ENCODE peak calls at places on chromosome 18, in five cellular contexts. H is AG04450, O is neural progenitor cell, Z is mucosa of descending colon, B is choroid plexus epithelial cell. U is an unnamed sample.
A peak's percentile ranks its signal among the peaks of the same experiment; 100 is the strongest.

GRCh38 chr18:54878057-54878661 is 49.9 kb downstream of the RAB27B start:
- DNase-seq in H (no peak), O (no peak), Z (no peak), B (no peak), U (no peak)

GRCh38 chr18:7370812-7371211 is 139.9 kb downstream of the LRRC30 start:
- DNase-seq in H (no peak), O (no peak), Z (no peak), B (no peak), U (no peak)

GRCh38 chr18:12048827-12049175 is 44.8 kb upstream of the ANKRD62 start:
- DNase-seq in H (peak; percentile 20), O (no peak), Z (no peak), B (peak; percentile 78), U (peak; percentile 28)

GRCh38 chr18:22113144-22113813 is 56.1 kb upstream of the GATA6 start:
- DNase-seq in H (no peak), O (no peak), Z (peak; percentile 80), B (no peak), U (no peak)

GRCh38 chr18:72692086-72692485 is 147.9 kb upstream of the CBLN2 start:
- DNase-seq in H (no peak), O (peak; percentile 41), Z (no peak), B (no peak), U (no peak)

GRCh38 chr18:46393230-46393629 is 263.8 kb downstream of the LOXHD1 start:
- DNase-seq in H (no peak), O (peak; percentile 66), Z (no peak), B (peak; percentile 28), U (no peak)

GRCh38 chr18:76656925-76657324 is 161.9 kb upstream of the ZNF516 start:
- DNase-seq in H (no peak), O (no peak), Z (no peak), B (no peak), U (no peak)

GRCh38 chr18:13570856-13571495 is 155.4 kb downstream of the FAM210A start:
- DNase-seq in H (no peak), O (no peak), Z (no peak), B (no peak), U (no peak)

GRCh38 chr18:60389314-60389713 is 16.7 kb upstream of the MC4R start:
- DNase-seq in H (no peak), O (no peak), Z (no peak), B (no peak), U (peak; percentile 1)

GRCh38 chr18:8480506-8481328 is 128.5 kb upstream of the RAB12 start:
- DNase-seq in H (peak; percentile 34), O (peak; percentile 76), Z (no peak), B (peak; percentile 87), U (no peak)

GRCh38 chr18:74556166-74556565 is 21.9 kb downstream of the CNDP1 start:
- DNase-seq in H (no peak), O (no peak), Z (no peak), B (no peak), U (no peak)

GRCh38 chr18:59737776-59738295 is 40.6 kb upstream of the CCBE1 start:
- DNase-seq in H (no peak), O (no peak), Z (no peak), B (no peak), U (no peak)

GRCh38 chr18:79203017-79203605 is 133.9 kb downstream of the ATP9B start:
- DNase-seq in H (no peak), O (no peak), Z (no peak), B (no peak), U (no peak)

GRCh38 chr18:76953186-76953982 is 131.0 kb downstream of the ZNF236 start:
- DNase-seq in H (no peak), O (no peak), Z (peak; percentile 75), B (peak; percentile 59), U (no peak)

GRCh38 chr18:71471963-71472725 is 1072.0 kb downstream of the CBLN2 start:
- DNase-seq in H (no peak), O (peak; percentile 37), Z (no peak), B (no peak), U (no peak)

GRCh38 chr18:11366410-11366809 is 217.0 kb upstream of the PIEZO2 start:
- DNase-seq in H (no peak), O (no peak), Z (no peak), B (peak; percentile 79), U (peak; percentile 2)

GRCh38 chr18:32346667-32347066 is 124.0 kb downstream of the GAREM1 start:
- DNase-seq in H (no peak), O (peak; percentile 75), Z (no peak), B (peak; percentile 72), U (no peak)

GRCh38 chr18:77811510-77811909 is 561.9 kb downstream of the GALR1 start:
- DNase-seq in H (no peak), O (no peak), Z (no peak), B (peak; percentile 7), U (no peak)

GRCh38 chr18:79566841-79567370 is 112.7 kb upstream of the CTDP1 start:
- DNase-seq in H (no peak), O (peak; percentile 66), Z (peak; percentile 37), B (no peak), U (no peak)

GRCh38 chr18:13809521-13810252 is 14.3 kb upstream of the MC5R start:
- DNase-seq in H (no peak), O (no peak), Z (no peak), B (no peak), U (no peak)

GRCh38 chr18:77025831-77026363 is 106.7 kb downstream of the MBP start:
- DNase-seq in H (no peak), O (no peak), Z (peak; percentile 34), B (no peak), U (no peak)

GRCh38 chr18:78957140-78957539 is 22.5 kb upstream of the SALL3 start:
- DNase-seq in H (no peak), O (no peak), Z (no peak), B (no peak), U (no peak)

GRCh38 chr18:33821503-33821902 is 243.5 kb downstream of the ASXL3 start:
- DNase-seq in H (no peak), O (no peak), Z (no peak), B (peak; percentile 65), U (no peak)

GRCh38 chr18:8635087-8635486 is 25.9 kb downstream of the RAB12 start:
- DNase-seq in H (no peak), O (no peak), Z (no peak), B (no peak), U (no peak)

GRCh38 chr18:3664563-3665178 is 214.7 kb downstream of the TGIF1 start:
- DNase-seq in H (no peak), O (peak; percentile 86), Z (no peak), B (peak; percentile 35), U (no peak)

GRCh38 chr18:3665187-3665586 is 215.2 kb downstream of the TGIF1 start:
- DNase-seq in H (no peak), O (no peak), Z (no peak), B (no peak), U (no peak)

GRCh38 chr18:3665780-3666525 is 216.0 kb downstream of the TGIF1 start:
- DNase-seq in H (peak; percentile 82), O (peak; percentile 95), Z (peak; percentile 79), B (peak; percentile 96), U (peak; percentile 33)

GRCh38 chr18:3667255-3668137 is 217.5 kb downstream of the TGIF1 start:
- DNase-seq in H (no peak), O (no peak), Z (no peak), B (no peak), U (no peak)

DNA sequence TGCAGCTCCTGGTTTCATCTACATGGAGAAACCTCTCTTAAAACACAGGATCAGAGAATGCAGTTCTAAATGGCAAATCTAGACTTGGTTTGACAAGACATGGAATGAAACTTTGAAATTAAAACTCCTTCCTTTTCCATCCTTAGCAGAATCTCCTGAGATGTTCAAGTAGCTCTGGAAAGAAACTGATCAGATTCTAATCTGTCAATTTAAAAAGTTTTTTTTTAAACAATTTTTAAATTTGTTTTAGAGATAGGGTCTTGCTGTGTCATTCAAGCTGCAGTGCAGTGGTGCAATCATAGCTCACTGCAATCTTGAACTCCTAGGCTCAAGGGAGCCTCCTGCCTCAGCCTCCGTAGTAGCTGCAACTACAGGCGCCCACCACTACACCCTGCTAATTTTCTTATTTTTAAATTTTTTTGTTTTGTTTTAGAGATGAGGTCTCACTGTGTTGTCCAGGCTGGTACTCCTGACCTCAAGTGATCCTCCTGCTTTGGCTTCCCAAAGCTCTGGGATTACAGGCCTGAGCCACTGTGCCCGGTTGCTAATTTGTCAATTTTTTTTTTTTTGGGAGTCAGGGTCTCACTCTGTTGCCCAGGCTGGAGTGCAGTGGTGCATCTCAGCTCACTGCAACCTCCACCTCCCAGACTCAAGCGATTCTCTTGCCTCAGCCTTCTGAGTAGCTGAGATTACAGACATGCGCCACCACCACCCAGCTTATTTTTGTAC is 216.7 kb downstream of the TGIF1 start:
- DNase-seq in H (no peak), O (no peak), Z (no peak), B (no peak), U (no peak)
- TF ChIP-seq CTCF in H (no peak), O (no peak), Z (no peak), B (no peak), U (no peak)

DNA sequence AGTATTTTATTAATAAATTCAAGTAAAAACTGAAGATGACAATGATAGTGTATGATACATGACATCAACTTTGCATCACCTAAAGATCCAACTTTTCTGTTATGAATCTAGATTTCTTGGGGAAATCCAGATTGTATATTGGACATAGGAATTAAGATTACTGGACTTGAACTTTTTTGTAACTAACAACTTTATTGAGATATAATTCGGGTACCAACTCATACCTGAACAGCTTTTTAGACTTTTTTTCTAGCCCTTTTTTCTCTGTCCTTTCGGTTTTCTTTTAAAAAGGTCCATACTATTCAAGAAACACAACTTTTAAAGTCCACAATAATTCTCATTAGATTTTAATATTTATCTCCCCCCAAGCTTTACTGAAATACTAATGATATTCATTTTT is 1.1 kb upstream of the SOCS6 start:
- DNase-seq in H (no peak), O (no peak), Z (no peak), B (no peak), U (no peak)
- H3K4me3 ChIP-seq in H (no peak overlapping the region), O (peak overlapping the region; percentile 77), Z (no peak overlapping the region), B (no peak overlapping the region), U (peak overlapping the region; percentile 66)

DNA sequence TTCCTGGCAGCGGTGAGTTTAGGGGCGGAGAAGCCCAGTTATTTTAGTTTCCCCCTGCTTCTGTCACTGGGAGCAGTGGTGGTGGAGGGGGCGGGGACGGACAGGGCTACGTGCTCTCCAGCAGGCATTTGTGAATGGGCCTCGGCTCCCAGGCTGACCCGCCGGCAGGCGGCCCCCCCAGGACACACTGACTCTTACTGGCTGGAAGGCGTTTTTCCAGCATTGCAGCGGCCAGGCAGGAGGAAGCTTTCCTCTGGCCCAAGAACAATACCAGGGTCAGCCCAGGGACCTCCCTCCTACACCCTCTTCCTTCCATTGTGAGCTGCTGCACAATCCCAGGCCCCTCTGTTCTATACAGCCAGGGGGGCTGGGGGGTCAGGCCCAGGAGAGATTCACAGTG is 142.0 kb downstream of the CTIF start:
- DNase-seq in H (no peak), O (peak; percentile 82), Z (peak; percentile 65), B (peak; percentile 33), U (no peak)
- TF ChIP-seq CTCF in H (no peak), O (no peak), Z (no peak), B (peak; percentile 40), U (no peak)

GRCh38 chr18:3502650-3503049 is 52.7 kb downstream of the TGIF1 start:
- DNase-seq in H (no peak), O (no peak), Z (no peak), B (no peak), U (no peak)

GRCh38 chr18:3495691-3496090 is 45.7 kb downstream of the TGIF1 start:
- DNase-seq in H (no peak), O (no peak), Z (no peak), B (no peak), U (no peak)

GRCh38 chr18:3499498-3499897 is 49.5 kb downstream of the TGIF1 start:
- DNase-seq in H (no peak), O (peak; percentile 58), Z (no peak), B (peak; percentile 20), U (no peak)

GRCh38 chr18:3500016-3500415 is 50.0 kb downstream of the TGIF1 start:
- DNase-seq in H (no peak), O (no peak), Z (no peak), B (no peak), U (no peak)

GRCh38 chr18:3498705-3499451 is 48.9 kb downstream of the TGIF1 start:
- DNase-seq in H (no peak), O (peak; percentile 88), Z (peak; percentile 56), B (peak; percentile 44), U (no peak)
- H3K4me3 ChIP-seq in H (peak overlapping the region; percentile 50), O (peak overlapping the region; percentile 50), Z (no peak overlapping the region), B (peak overlapping the region; percentile 54), U (peak overlapping the region; percentile 44)

U was measured in BJ.